ENCODE peak calls at places on chromosomes 3 and 15, in seven cellular contexts. U, J, F, M, V, S and K are unnamed samples.

GRCh38 chr15:55990516-55990915 is 2.9 kb downstream of the NEDD4 start:
- DNase-seq in U (no peak), J (no peak), F (no peak), M (no peak), V (no peak), S (no peak), K (no peak)

GRCh38 chr15:70856177-70856883 is 2.4 kb upstream of the LARP6 start:
- DNase-seq in U (no peak), J (no peak), F (no peak), M (no peak), V (no peak), S (no peak), K (no peak)

GRCh38 chr15:66482539-66482938 is 15.0 kb downstream of the SNAPC5 start:
- DNase-seq in U (no peak), J (no peak), F (no peak), M (no peak), V (no peak), S (no peak), K (no peak)

GRCh38 chr3:167437428-167438139 is 36.3 kb downstream of the SERPINI2 start:
- DNase-seq in U (no peak), J (no peak), F (no peak), M (no peak), V (no peak), S (no peak), K (no peak)

GRCh38 chr15:38972831-38973230 is 408.2 kb upstream of the RASGRP1 start:
- DNase-seq in U (no peak), J (no peak), F (no peak), M (no peak), V (no peak), S (peak), K (no peak)

GRCh38 chr15:62067448-62068044 is 769 bp downstream of the C2CD4A start:
- DNase-seq in U (no peak), J (no peak), F (peak), M (no peak), V (no peak), S (no peak), K (no peak)

GRCh38 chr3:37182816-37183215 is 8.4 kb upstream of the LRRFIP2 start:
- DNase-seq in U (no peak), J (no peak), F (no peak), M (no peak), V (no peak), S (no peak), K (no peak)

GRCh38 chr15:39579487-39580116 is 1.3 kb upstream of the THBS1 start:
- DNase-seq in U (peak), J (peak), F (peak), M (no peak), V (no peak), S (peak), K (peak)

GRCh38 chr3:97860364-97860763 is 38.6 kb downstream of the CRYBG3 start:
- DNase-seq in U (no peak), J (no peak), F (no peak), M (no peak), V (no peak), S (no peak), K (no peak)